ENCODE peak calls at places on chromosomes 16 and 17, in five cellular contexts. D is GM23338, K is SK-N-SH, X is MM.1S, S is neural progenitor cell. N is an unnamed sample.

GRCh38 chr16:71769222-71769621 is 39.4 kb downstream of the AP1G1 start:
- DNase-seq in S (no peak), X (no peak), K (no peak), D (no peak), N (no peak)

GRCh38 chr16:49342336-49343265 is 31.0 kb upstream of the C16orf78 start:
- DNase-seq in K (no peak), S (no peak), X (no peak), D (no peak), N (no peak)

GRCh38 chr16:69407702-69408323 is 16.6 kb upstream of the CYB5B start:
- DNase-seq in D (no peak), X (no peak), K (no peak), S (no peak), N (no peak)

GRCh38 chr17:55458977-55459376 is 37.3 kb upstream of the MMD start:
- DNase-seq in S (no peak), X (no peak), D (no peak), K (no peak), N (no peak)

GRCh38 chr17:72934927-72935326 is 157.6 kb downstream of the SLC39A11 start:
- DNase-seq in D (no peak), S (no peak), X (no peak), K (no peak), N (no peak)

GRCh38 chr17:17928422-17929386 is 43.5 kb downstream of the TOM1L2 start:
- DNase-seq in D (no peak), K (no peak), S (no peak), X (no peak), N (no peak)

GRCh38 chr16:68287276-68288251 is 23.2 kb downstream of the SLC7A6OS start:
- DNase-seq in D (no peak), X (no peak), K (no peak), S (no peak), N (no peak)

GRCh38 chr16:67928561-67929364 is 2.9 kb downstream of the CTRL start:
- DNase-seq in D (peak), X (peak), K (peak), S (peak), N (peak)

GRCh38 chr16:830871-831570 is 30.5 kb upstream of the GNG13 start:
- DNase-seq in X (no peak), S (no peak), K (no peak), D (no peak), N (no peak)

GRCh38 chr16:89495121-89495520 is 4.8 kb upstream of the ANKRD11 start:
- DNase-seq in K (no peak), X (no peak), S (no peak), D (no peak), N (no peak)

GRCh38 chr16:11743308-11744074 is 834 bp upstream of the TXNDC11 start:
- DNase-seq in S (no peak), K (peak), X (no peak), D (no peak), N (peak)

GRCh38 chr17:79337053-79337452 is 262.4 kb downstream of the ENGASE start:
- DNase-seq in S (no peak), K (no peak), X (no peak), D (no peak), N (no peak)

GRCh38 chr17:55152236-55152635 is 112.5 kb upstream of the HLF start:
- DNase-seq in D (no peak), X (no peak), K (no peak), S (no peak), N (no peak)

GRCh38 chr16:29940656-29941055 is 14.6 kb upstream of the KCTD13 start:
- DNase-seq in X (no peak), S (no peak), D (no peak), K (no peak), N (no peak)

GRCh38 chr16:20901441-20902112 is 1.0 kb downstream of the LYRM1 start:
- DNase-seq in X (peak), K (peak), D (peak), S (peak), N (peak)

GRCh38 chr16:20348365-20349185 is 3.9 kb downstream of the UMOD start:
- DNase-seq in S (peak), X (no peak), D (peak), K (peak), N (no peak)

GRCh38 chr17:230371-230770 is 48.9 kb upstream of the DOC2B start:
- DNase-seq in S (no peak), D (no peak), X (no peak), K (no peak), N (no peak)

GRCh38 chr16:67013823-67014640 is 14.9 kb upstream of the CBFB start:
- DNase-seq in S (peak), X (peak), K (peak), D (peak), N (peak)

GRCh38 chr16:84144859-84145639 is at the start of the genes DNAAF1 and HSDL1:
- DNase-seq in X (peak), S (peak), D (peak), K (peak), N (peak)

GRCh38 chr16:23302045-23302956 is at the start of gene SCNN1B:
- DNase-seq in K (peak), D (peak), X (peak), S (peak), N (no peak)

GRCh38 chr17:57253307-57254065 is 2.8 kb upstream of the MSI2 start:
- DNase-seq in K (no peak), X (no peak), D (no peak), S (no peak), N (no peak)

GRCh38 chr17:16419929-16420271 is 4.5 kb downstream of the TRPV2 start:
- DNase-seq in S (no peak), D (no peak), X (no peak), K (no peak), N (no peak)

GRCh38 chr17:46832945-46833839 is 14.7 kb upstream of the WNT3 start:
- DNase-seq in K (no peak), D (no peak), X (no peak), S (peak), N (no peak)

GRCh38 chr16:82504811-82505210 is 122.0 kb upstream of the CDH13 start:
- DNase-seq in S (no peak), K (no peak), X (no peak), D (no peak), N (no peak)

GRCh38 chr17:31452101-31452500 is 60.6 kb downstream of the RAB11FIP4 start:
- DNase-seq in K (no peak), D (no peak), S (peak), X (no peak), N (no peak)

GRCh38 chr16:87638736-87639135 is 36.4 kb downstream of the JPH3 start:
- DNase-seq in K (no peak), X (no peak), D (no peak), S (no peak), N (no peak)

GRCh38 chr17:21452377-21453143 is 76.4 kb downstream of the KCNJ12 start:
- DNase-seq in K (no peak), X (no peak), S (peak), D (peak), N (peak)

GRCh38 chr16:53775821-53776431 is 72.0 kb downstream of the FTO start:
- DNase-seq in D (peak), X (no peak), S (peak), K (no peak), N (no peak)

GRCh38 chr17:57215317-57215716 is 41.0 kb upstream of the MSI2 start:
- DNase-seq in X (no peak), D (no peak), K (no peak), S (no peak), N (no peak)

DNA sequence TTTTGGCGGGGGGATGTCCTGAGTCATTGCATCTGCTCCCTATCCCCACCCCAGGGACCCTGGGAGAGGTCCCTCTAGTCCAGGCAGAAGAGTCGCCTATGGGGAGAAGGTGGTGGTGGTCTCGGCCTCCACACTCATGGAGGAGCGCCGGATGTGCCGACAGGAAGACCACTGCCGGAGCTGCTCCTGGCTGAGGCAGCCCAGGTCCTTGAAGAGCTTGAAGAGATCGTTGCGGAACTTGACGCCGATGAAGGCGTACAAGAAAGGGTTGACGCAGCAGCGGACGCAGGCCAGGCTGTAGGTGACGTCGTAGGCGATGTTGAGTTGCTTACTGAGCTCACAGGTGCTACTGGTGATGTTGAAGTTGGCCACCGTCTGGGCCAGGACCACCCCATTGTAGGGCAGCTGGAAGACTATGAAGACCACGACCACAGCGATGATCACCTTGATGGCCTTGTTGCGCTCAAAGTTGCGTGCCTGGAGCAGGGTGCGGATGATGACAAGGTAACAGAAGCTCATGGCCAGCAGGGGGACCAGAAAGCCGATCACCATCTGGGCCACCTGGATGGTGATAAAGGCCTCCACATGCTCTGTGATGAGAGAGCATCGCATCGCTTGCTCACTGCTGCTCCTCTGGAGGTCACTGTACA is 10.5 kb downstream of the CCR7 start:
- DNase-seq in X (no peak), S (no peak), K (no peak), D (no peak), N (no peak)
- H3K4me3 ChIP-seq in X (no peak), S (no peak), K (no peak), D (no peak), N (no peak)

GRCh38 chr16:3771513-3771912 is 54.2 kb upstream of the TRAP1 start:
- DNase-seq in D (no peak), S (no peak), K (no peak), X (no peak), N (no peak)
- TF ChIP-seq EZH2phosphoT487 in D (no peak), S (no peak), K (no peak), X (no peak), N (no peak)

DNA sequence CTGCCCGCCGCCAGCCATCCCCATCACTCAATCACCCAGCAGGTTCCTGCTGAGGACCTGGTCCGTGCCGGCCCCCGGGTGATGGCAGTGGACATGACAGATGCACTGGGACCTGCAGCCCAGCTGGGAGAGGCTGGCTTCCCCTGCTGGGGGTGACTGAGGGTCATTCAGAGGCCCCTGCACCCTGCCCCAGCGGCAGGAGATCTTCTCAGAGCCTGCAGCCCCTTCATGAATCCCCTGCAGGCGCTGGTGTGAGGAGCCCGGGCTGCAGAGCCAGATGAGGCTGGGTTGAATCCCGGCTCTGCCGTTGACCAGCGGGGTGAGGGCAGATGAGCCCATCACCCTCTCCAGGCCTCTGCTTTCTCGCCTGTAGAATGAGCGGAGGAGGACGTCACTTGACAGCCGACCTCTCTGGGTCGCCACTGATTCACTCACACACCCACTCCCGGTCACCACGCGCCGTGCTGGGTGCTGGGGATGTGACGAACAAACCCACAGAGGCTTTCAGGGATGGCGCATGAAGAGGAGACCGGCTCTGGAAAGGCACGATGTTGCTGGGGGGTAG is 95.2 kb upstream of the CIBAR2 start:
- DNase-seq in D (no peak), X (no peak), S (no peak), K (peak), N (no peak)
- H3K4me3 ChIP-seq in D (no peak), X (no peak), S (no peak), K (no peak), N (no peak)

GRCh38 chr17:75752405-75753192 is 12.4 kb downstream of the GALK1 start:
- DNase-seq in D (no peak), K (no peak), X (no peak), S (no peak), N (peak)

GRCh38 chr17:75754378-75755204 is 10.4 kb downstream of the GALK1 start:
- DNase-seq in X (no peak), K (no peak), S (no peak), D (no peak), N (no peak)

GRCh38 chr17:75755205-75755901 is 9.6 kb downstream of the GALK1 start:
- DNase-seq in D (no peak), K (peak), X (no peak), S (no peak), N (no peak)

GRCh38 chr17:75753193-75753513 is 11.8 kb downstream of the GALK1 start:
- DNase-seq in D (no peak), X (no peak), S (no peak), K (no peak), N (no peak)

DNA sequence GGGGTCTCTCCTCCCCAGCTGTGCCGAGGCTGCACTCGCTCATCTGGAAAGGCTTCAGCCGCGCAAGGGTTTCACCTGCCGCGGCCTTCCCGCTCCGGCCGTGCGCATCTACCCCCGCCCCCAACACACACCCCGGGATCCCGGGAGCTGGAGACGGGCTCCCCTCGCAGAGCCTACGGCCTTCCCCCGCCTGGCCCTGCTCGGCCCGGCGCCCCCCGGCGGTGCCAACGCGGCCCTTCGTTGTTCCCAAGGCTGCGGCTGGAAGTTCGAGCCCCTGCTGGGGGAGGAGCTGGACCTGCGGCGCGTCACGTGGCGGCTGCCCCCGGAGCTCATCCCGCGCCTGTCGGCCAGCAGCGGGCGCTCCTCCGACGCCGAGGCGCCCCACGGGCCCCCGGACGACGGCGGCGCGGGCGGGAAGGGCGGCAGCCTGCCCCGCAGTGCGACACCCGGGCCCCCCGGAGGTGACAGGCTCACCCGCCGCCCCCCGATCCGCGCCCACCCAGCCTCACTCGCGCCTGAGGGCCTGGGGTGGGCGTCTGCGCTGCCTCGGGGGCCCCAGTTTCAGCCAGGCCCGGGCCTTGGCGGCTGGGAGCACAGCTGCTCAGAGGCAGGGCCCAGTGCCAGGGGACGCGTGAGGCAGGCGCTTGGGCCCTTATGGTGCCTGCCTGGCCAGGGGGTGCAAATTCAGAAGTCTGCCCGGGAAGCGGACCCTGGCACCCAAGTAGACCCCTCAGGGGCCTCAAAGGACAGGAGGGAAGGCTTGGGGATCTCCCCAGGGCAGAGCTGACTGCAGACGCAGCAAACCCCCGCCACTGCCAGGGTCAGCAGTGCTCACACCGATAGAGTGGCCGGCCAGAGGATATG is 11.2 kb downstream of the GALK1 start:
- DNase-seq in D (peak), S (peak), X (peak), K (peak), N (peak)
- TF ChIP-seq EZH2phosphoT487 in D (no peak), S (no peak), X (no peak), K (no peak), N (no peak)

DNA sequence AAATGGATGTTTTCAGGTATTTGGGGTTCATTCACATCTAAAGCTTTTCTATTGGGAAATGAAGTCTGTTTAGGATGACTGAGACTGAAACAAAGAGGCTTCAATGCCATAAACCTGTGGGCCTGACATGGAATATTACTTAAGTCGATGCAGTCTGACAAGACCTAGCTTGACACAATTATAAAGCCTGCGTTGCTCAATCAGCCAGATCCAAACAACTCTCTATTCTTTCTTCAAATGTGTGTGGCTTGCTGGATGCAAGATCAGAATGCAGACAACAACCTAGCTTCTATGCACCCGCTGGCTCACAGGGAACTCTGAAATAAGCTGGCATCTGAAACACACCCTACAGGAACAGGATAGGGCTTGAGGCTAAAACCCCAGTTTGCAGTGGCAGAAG is 40.0 kb downstream of the RFFL start:
- DNase-seq in S (no peak), K (no peak), X (no peak), D (no peak), N (no peak)
- H3K4me3 ChIP-seq in S (no peak), K (no peak), X (no peak), D (no peak), N (no peak)

GRCh38 chr17:80646328-80646727 is 101.7 kb downstream of the RPTOR start:
- DNase-seq in K (no peak), X (no peak), S (no peak), D (no peak), N (no peak)
- TF ChIP-seq EZH2phosphoT487 in K (no peak), X (no peak), S (no peak), D (no peak), N (no peak)

GRCh38 chr16:57522960-57523359 is 13.4 kb downstream of the CCDC102A start:
- DNase-seq in X (no peak), S (no peak), K (no peak), D (no peak), N (peak)
- H3K4me3 ChIP-seq in X (no peak), S (no peak), K (no peak), D (no peak), N (peak)

GRCh38 chr16:79653337-79654000 is 52.9 kb upstream of the MAF start:
- DNase-seq in D (no peak), S (no peak), X (no peak), K (peak), N (no peak)
- TF ChIP-seq EZH2phosphoT487 in D (no peak), S (no peak), X (no peak), K (no peak), N (no peak)